ENCODE peak calls at places on chromosomes 16 and 17, in four cellular contexts. One of them, this sample, is unnamed.

GRCh38 chr16:71778780-71779179 is 29.9 kb downstream of the AP1G1 start:
- DNase-seq in A549: no peak
- DNase-seq in suprapubic skin: no peak
- DNase-seq in prostate gland: no peak
- DNase-seq in this sample: no peak

GRCh38 chr17:4625181-4625601 is 16.3 kb downstream of the ALOX15 start:
- DNase-seq in suprapubic skin: no peak
- DNase-seq in A549: no peak
- DNase-seq in prostate gland: no peak
- DNase-seq in this sample: no peak

GRCh38 chr16:27374231-27374793 is 27.7 kb upstream of the IL21R start:
- DNase-seq in prostate gland: no peak
- DNase-seq in A549: no peak
- DNase-seq in suprapubic skin: peak; percentile 38
- DNase-seq in this sample: no peak

GRCh38 chr16:55379876-55380390 is 55.9 kb downstream of the IRX6 start:
- DNase-seq in prostate gland: no peak
- DNase-seq in suprapubic skin: no peak
- DNase-seq in A549: no peak
- DNase-seq in this sample: no peak

GRCh38 chr16:57432505-57432904 is 14.7 kb downstream of the CIAPIN1 start:
- DNase-seq in prostate gland: no peak
- DNase-seq in suprapubic skin: no peak
- DNase-seq in A549: no peak
- DNase-seq in this sample: no peak

GRCh38 chr16:3282103-3282746 is 1.1 kb upstream of the ZNF263 start:
- DNase-seq in suprapubic skin: no peak
- DNase-seq in prostate gland: no peak
- DNase-seq in A549: peak; percentile 82
- DNase-seq in this sample: no peak

GRCh38 chr16:67892899-67893790 is at the start of gene PSKH1:
- DNase-seq in A549: peak; percentile 99
- DNase-seq in suprapubic skin: peak; percentile 98
- DNase-seq in prostate gland: peak; percentile 96
- DNase-seq in this sample: peak; percentile 97

GRCh38 chr16:51881731-51882130 is 665.2 kb downstream of the TOX3 start:
- DNase-seq in A549: no peak
- DNase-seq in prostate gland: no peak
- DNase-seq in suprapubic skin: no peak
- DNase-seq in this sample: no peak

GRCh38 chr16:58022601-58023371 is 2.8 kb upstream of the MMP15 start:
- DNase-seq in prostate gland: peak; percentile 84
- DNase-seq in A549: no peak
- DNase-seq in suprapubic skin: no peak
- DNase-seq in this sample: peak; percentile 83

GRCh38 chr16:19380316-19380715 is 37.4 kb upstream of the TMC5 start:
- DNase-seq in prostate gland: no peak
- DNase-seq in A549: no peak
- DNase-seq in suprapubic skin: no peak
- DNase-seq in this sample: no peak

GRCh38 chr17:71392715-71393567 is 727.9 kb upstream of the SOX9 start:
- DNase-seq in A549: no peak
- DNase-seq in prostate gland: no peak
- DNase-seq in suprapubic skin: no peak
- DNase-seq in this sample: no peak

GRCh38 chr16:78436023-78436422 is 336.6 kb downstream of the WWOX start:
- DNase-seq in suprapubic skin: no peak
- DNase-seq in prostate gland: no peak
- DNase-seq in A549: no peak
- DNase-seq in this sample: no peak

GRCh38 chr17:13833921-13834320 is 232.2 kb upstream of the HS3ST3A1 start:
- DNase-seq in prostate gland: no peak
- DNase-seq in suprapubic skin: no peak
- DNase-seq in A549: no peak
- DNase-seq in this sample: no peak

GRCh38 chr16:67654069-67654911 is 5.8 kb downstream of the ACD start:
- DNase-seq in suprapubic skin: peak; percentile 66
- DNase-seq in prostate gland: no peak
- DNase-seq in A549: no peak
- DNase-seq in this sample: no peak

GRCh38 chr17:50961282-50962220 is 95.4 kb upstream of the TOB1 start:
- DNase-seq in A549: no peak
- DNase-seq in prostate gland: peak; percentile 60
- DNase-seq in suprapubic skin: no peak
- DNase-seq in this sample: no peak

GRCh38 chr16:69906838-69907301 is 44.3 kb upstream of the CLEC18A start:
- DNase-seq in suprapubic skin: no peak
- DNase-seq in A549: no peak
- DNase-seq in prostate gland: no peak
- DNase-seq in this sample: no peak

GRCh38 chr16:81539009-81539820 is 94.6 kb downstream of the CMIP start:
- DNase-seq in prostate gland: no peak
- DNase-seq in A549: no peak
- DNase-seq in suprapubic skin: no peak
- DNase-seq in this sample: no peak

GRCh38 chr16:72677662-72678447 is 370.1 kb downstream of the ZFHX3 start:
- DNase-seq in suprapubic skin: no peak
- DNase-seq in A549: no peak
- DNase-seq in prostate gland: no peak
- DNase-seq in this sample: no peak

GRCh38 chr17:74521701-74522201 is 9.5 kb downstream of the CD300LB start:
- DNase-seq in prostate gland: no peak
- DNase-seq in A549: no peak
- DNase-seq in suprapubic skin: peak; percentile 76
- DNase-seq in this sample: no peak

GRCh38 chr17:45429338-45430005 is 3.2 kb downstream of the ARHGAP27 start:
- DNase-seq in suprapubic skin: no peak
- DNase-seq in prostate gland: no peak
- DNase-seq in A549: no peak
- DNase-seq in this sample: no peak

GRCh38 chr17:31321481-31321880 is at the start of gene EVI2A:
- DNase-seq in suprapubic skin: no peak
- DNase-seq in prostate gland: no peak
- DNase-seq in A549: no peak
- DNase-seq in this sample: peak; percentile 44

GRCh38 chr16:85613609-85614337 is 651 bp downstream of the GSE1 start:
- DNase-seq in A549: peak; percentile 42
- DNase-seq in suprapubic skin: peak; percentile 89
- DNase-seq in prostate gland: peak; percentile 42
- DNase-seq in this sample: peak; percentile 65

GRCh38 chr17:6654816-6655731 is 3.5 kb downstream of the C17orf100 start:
- DNase-seq in A549: no peak
- DNase-seq in suprapubic skin: no peak
- DNase-seq in prostate gland: peak; percentile 61
- DNase-seq in this sample: peak; percentile 76

GRCh38 chr17:71361691-71362450 is 758.9 kb upstream of the SOX9 start:
- DNase-seq in prostate gland: no peak
- DNase-seq in A549: no peak
- DNase-seq in suprapubic skin: no peak
- DNase-seq in this sample: no peak

GRCh38 chr17:57009737-57010445 is 32.0 kb downstream of the SCPEP1 start:
- DNase-seq in suprapubic skin: no peak
- DNase-seq in prostate gland: peak; percentile 33
- DNase-seq in A549: peak; percentile 79
- DNase-seq in this sample: peak; percentile 61

GRCh38 chr17:28201315-28201714 is 117.7 kb upstream of the TMEM97 start:
- DNase-seq in suprapubic skin: no peak
- DNase-seq in prostate gland: no peak
- DNase-seq in A549: no peak
- DNase-seq in this sample: no peak

GRCh38 chr17:50834786-50835562 is 412 bp upstream of the WFIKKN2 start:
- DNase-seq in suprapubic skin: peak; percentile 76
- DNase-seq in A549: no peak
- DNase-seq in prostate gland: no peak
- DNase-seq in this sample: no peak

GRCh38 chr17:34997355-34997862 is 17.1 kb downstream of the LIG3 start:
- DNase-seq in A549: no peak
- DNase-seq in prostate gland: peak; percentile 94
- DNase-seq in suprapubic skin: no peak
- DNase-seq in this sample: peak; percentile 74

GRCh38 chr16:88782454-88783390 is 2.3 kb downstream of the PIEZO1 start:
- DNase-seq in prostate gland: no peak
- DNase-seq in suprapubic skin: no peak
- DNase-seq in A549: no peak
- DNase-seq in this sample: no peak

GRCh38 chr16:88784856-88785105 is 239 bp downstream of the PIEZO1 start:
- DNase-seq in prostate gland: no peak
- DNase-seq in A549: no peak
- DNase-seq in suprapubic skin: no peak
- DNase-seq in this sample: no peak

GRCh38 chr16:88785106-88785924 is at the start of gene PIEZO1:
- DNase-seq in suprapubic skin: no peak
- DNase-seq in A549: peak; percentile 62
- DNase-seq in prostate gland: peak; percentile 61
- DNase-seq in this sample: peak; percentile 68

GRCh38 chr16:88784074-88784855 is 755 bp downstream of the PIEZO1 start:
- DNase-seq in prostate gland: peak; percentile 71
- DNase-seq in A549: peak; percentile 83
- DNase-seq in suprapubic skin: peak; percentile 92
- DNase-seq in this sample: peak; percentile 64

DNA sequence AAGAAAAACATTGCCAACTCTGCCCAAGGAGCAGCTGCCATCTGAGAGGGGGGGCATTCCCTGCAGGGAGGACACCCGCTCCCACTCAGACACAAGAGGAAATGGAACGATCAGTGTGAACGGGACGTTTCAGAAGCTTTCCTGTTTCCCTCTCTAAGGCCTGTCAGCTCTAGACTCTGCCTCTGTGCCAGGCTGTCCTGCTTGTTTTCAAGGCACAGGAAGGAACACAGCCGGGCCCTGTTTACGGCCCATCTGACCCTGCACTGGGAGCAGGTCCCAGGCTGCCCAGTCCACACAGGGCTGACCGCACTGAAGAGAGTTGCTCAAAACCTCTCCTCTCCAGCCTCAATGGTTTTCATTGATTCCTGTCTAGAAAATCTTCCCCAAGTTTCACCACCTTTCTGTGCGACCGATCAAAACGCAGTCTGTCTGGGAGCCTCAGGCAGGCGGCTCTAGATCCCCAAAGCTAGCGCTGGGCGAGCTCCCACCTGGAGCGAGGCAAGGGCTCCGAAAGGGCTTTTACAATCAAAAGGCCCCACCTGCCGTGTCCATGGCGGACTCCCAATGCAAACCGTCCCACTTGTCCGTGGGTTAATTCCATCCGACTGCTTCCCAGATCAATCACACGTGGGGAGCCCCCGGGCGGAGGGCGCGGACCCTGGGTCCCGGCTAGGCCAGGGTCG is 1.5 kb downstream of the PIEZO1 start:
- DNase-seq in prostate gland: peak; percentile 65
- DNase-seq in suprapubic skin: no peak
- DNase-seq in A549: no peak
- DNase-seq in this sample: no peak
- H3K4me1 ChIP-seq in prostate gland: peaks cover 8% of the 10 kb centered on the region
- H3K4me1 ChIP-seq in suprapubic skin: peaks cover 68% of the 10 kb centered on the region
- H3K4me1 ChIP-seq in A549: peaks cover 48% of the 10 kb centered on the region
- H3K4me1 ChIP-seq in this sample: peaks cover 41% of the 10 kb centered on the region

DNA sequence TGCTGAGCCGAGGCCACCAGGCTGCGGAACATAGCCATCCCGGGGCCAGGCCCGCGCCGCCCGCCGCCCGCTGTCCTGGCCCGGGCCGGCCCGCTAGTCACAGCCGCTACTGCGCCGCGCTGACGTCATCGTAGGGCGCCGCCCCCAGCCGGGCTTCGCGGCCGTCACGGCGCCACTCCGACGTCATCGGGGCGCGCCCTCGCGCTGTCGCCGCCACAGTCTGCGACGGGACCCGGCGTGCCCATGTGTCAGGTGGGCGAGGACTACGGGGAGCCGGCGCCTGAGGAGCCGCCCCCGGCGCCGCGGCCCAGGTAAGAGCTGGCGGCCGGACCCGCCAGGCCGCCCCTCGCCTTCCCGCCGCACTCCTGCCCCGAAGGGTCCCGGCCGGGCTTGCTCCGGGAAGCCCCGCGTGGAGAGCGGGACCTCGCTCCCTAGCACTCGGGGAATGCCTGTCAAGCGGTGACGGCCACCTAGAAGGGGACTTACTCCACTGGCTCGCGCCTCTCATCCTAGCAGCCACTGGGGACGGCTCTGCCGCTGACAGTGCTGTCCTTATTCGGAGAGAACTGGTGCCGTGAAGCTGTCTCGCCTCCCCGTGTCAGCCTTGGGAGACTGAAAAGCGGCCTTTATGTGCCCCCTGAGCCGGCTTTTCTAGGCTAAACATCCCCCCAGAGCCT is at the start of the genes CTU2 and RNF166:
- DNase-seq in prostate gland: peak; percentile 86
- DNase-seq in A549: peak; percentile 91
- DNase-seq in suprapubic skin: peak; percentile 91
- DNase-seq in this sample: peak; percentile 91
- TF ChIP-seq POLR2A in prostate gland: peak; percentile 69
- TF ChIP-seq POLR2A in A549: peak; percentile 84
- TF ChIP-seq POLR2A in suprapubic skin: peak; percentile 42
- TF ChIP-seq POLR2A in this sample: peak; percentile 45

DNA sequence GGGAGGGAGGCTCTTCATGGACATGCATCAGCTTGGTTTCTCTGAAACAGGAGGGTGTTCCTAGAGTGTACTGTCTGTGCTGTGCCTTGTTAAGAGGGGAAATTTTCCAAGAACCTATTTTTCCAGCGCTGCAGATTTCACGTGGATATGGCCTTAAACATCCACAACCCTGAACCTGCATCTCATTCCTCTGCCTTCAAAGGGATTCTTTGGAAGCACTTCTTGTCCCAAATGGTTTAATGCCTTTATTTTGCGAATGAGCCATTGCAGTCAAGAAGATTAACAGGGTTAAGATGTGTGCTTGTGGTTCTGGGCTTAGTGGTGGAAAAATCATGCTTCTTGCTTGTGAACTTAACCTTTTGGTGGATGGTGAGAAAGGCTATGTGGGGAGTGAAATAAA is 161.2 kb downstream of the XYLT1 start:
- DNase-seq in suprapubic skin: no peak
- DNase-seq in prostate gland: no peak
- DNase-seq in A549: no peak
- DNase-seq in this sample: no peak
- H3K4me1 ChIP-seq in suprapubic skin: peaks cover 43% of the 10 kb centered on the region
- H3K4me1 ChIP-seq in prostate gland: peaks cover 16% of the 10 kb centered on the region
- H3K4me1 ChIP-seq in A549: peaks cover 4% of the 10 kb centered on the region
- H3K4me1 ChIP-seq in this sample: peaks cover 56% of the 10 kb centered on the region

DNA sequence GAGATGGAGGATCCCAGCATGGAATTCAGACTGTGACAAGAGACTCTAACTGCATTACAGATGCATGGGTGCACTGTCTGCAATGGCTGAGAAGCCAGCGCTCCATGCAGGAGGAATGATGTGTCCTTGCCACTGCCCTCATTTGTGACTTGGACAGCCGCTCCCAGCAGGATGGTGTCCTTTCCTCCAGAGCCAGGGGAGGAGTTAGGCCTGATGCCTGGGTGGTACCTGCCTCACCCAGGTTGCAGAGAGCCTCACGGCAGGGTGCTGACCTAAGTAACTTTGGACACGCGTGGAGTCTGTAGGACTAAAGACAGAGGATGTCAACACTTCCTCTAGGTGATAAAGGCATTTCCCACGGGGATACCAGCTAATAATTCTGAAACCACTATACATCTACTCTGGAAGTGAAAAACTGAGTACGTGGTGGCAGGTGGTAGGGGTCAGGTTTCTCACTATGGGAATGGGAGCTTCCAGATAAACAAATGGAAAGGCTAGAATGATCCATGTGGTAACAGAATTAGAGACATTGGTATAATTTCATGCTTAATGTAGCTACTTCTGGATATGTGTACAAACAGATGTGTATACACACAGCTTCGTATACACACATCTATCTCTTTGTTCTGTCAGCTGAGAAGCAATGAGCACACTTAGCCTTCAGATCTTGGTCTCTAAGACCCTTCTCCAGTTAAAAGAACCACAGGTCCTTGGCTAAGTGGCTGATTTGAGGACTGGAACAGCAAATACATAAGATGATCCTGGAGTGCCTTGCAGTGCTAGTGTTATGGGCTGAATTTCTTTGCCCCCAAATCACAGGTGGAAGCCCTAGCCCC is 13.7 kb upstream of the CSNK1D start:
- DNase-seq in suprapubic skin: no peak
- DNase-seq in prostate gland: no peak
- DNase-seq in A549: no peak
- DNase-seq in this sample: no peak
- TF ChIP-seq POLR2A in suprapubic skin: no peak
- TF ChIP-seq POLR2A in prostate gland: no peak
- TF ChIP-seq POLR2A in A549: no peak
- TF ChIP-seq POLR2A in this sample: no peak